ENCODE peak calls at places on chromosomes 4 and X, in eight cellular contexts. F is T-cell; G is stimulated activated effector memory CD8-positive, alpha-beta T cell treated with anti-CD3 and anti-CD28 coated beads, Interleukin-12 subunit alpha, Interleukin-12 subunit beta, amount 100 ng/mL, for 72 hours; H is fibroblast of villous mesenchyme; V is NCI-H524; C is HCT116; K is foreskin fibroblast; B is thyroid gland. U is an unnamed sample.

GRCh38 chr4:147581601-147582350 is 35.4 kb upstream of the TMEM184C start:
- DNase-seq in H (peak), G (no peak), C (no peak), V (no peak), K (peak), F (no peak), B (no peak), U (peak)

GRCh38 chr4:137531951-137532868 is at the start of gene PCDH18:
- DNase-seq in K (peak), B (peak), C (no peak), H (peak), G (no peak), V (peak), F (no peak), U (peak)

GRCh38 chr4:108204518-108204917 is 35.8 kb upstream of the LEF1 start:
- DNase-seq in C (no peak), G (no peak), B (no peak), H (no peak), V (no peak), K (peak), F (no peak), U (no peak)

GRCh38 chr4:137526681-137527080 is 5.6 kb downstream of the PCDH18 start:
- DNase-seq in B (no peak), V (no peak), K (peak), H (no peak), C (no peak), F (no peak), G (no peak), U (no peak)

GRCh38 chr4:57280481-57280880 is 170.3 kb upstream of the IGFBP7 start:
- DNase-seq in F (no peak), G (no peak), K (no peak), B (peak), H (no peak), C (no peak), V (no peak), U (no peak)

GRCh38 chrX:129731228-129731627 is 7.6 kb upstream of the XPNPEP2 start:
- DNase-seq in B (no peak), V (no peak), C (no peak), G (no peak), H (no peak), K (no peak), F (no peak), U (no peak)

GRCh38 chrX:1462596-1463251 is 10.0 kb upstream of the ASMTL start:
- DNase-seq in K (peak), B (no peak), H (peak), C (no peak), G (peak), F (peak), V (no peak), U (peak)

GRCh38 chr4:105895609-105896460 is 564 bp downstream of the NPNT start:
- DNase-seq in H (no peak), C (no peak), K (peak), B (peak), V (peak), G (no peak), F (no peak), U (no peak)

GRCh38 chr4:174702974-174703478 is 126.0 kb downstream of the GLRA3 start:
- DNase-seq in H (no peak), C (no peak), F (no peak), V (no peak), K (no peak), B (no peak), G (no peak), U (no peak)

GRCh38 chr4:185480016-185480732 is 8.6 kb upstream of the CCDC110 start:
- DNase-seq in B (no peak), H (no peak), F (no peak), V (no peak), C (no peak), K (no peak), G (no peak), U (no peak)

GRCh38 chr4:2652415-2653155 is 103.6 kb downstream of the TNIP2 start:
- DNase-seq in G (no peak), F (no peak), H (peak), K (no peak), B (no peak), V (no peak), C (no peak), U (no peak)